ENCODE peak calls at places on chromosome 7, in four cellular contexts. Q is IMR-90, X is adrenal gland, U is ovary. Z is an unnamed sample.

GRCh38 chr7:37488163-37488759 is 39.6 kb upstream of the ELMO1 start:
- DNase-seq in X (no peak), U (no peak), Q (no peak), Z (no peak)

GRCh38 chr7:50832744-50833143 is 50.0 kb upstream of the GRB10 start:
- DNase-seq in U (no peak), Q (peak), X (no peak), Z (peak)

GRCh38 chr7:33926535-33926934 is 21.2 kb downstream of the BMPER start:
- DNase-seq in X (peak), Q (peak), U (no peak), Z (no peak)

GRCh38 chr7:42025635-42026375 is 211.2 kb downstream of the GLI3 start:
- DNase-seq in U (no peak), Q (no peak), X (no peak), Z (peak)

GRCh38 chr7:16951483-16952080 is 69.8 kb upstream of the AGR3 start:
- DNase-seq in X (no peak), Q (no peak), U (no peak), Z (no peak)

GRCh38 chr7:105141068-105141467 is 127.1 kb downstream of the KMT2E start:
- DNase-seq in U (no peak), Q (peak), X (no peak), Z (peak)

GRCh38 chr7:18530224-18531179 is 35.0 kb downstream of the HDAC9 start:
- DNase-seq in Q (no peak), U (no peak), X (no peak), Z (no peak)

GRCh38 chr7:41222704-41223103 is 480.2 kb downstream of the INHBA start:
- DNase-seq in U (no peak), Q (peak), X (no peak), Z (no peak)

GRCh38 chr7:111677848-111678247 is 115.6 kb upstream of the IMMP2L start:
- DNase-seq in U (no peak), X (no peak), Q (no peak), Z (no peak)

GRCh38 chr7:41028591-41028990 is 674.3 kb downstream of the INHBA start:
- DNase-seq in Q (no peak), X (no peak), U (no peak), Z (no peak)

GRCh38 chr7:126529833-126530232 is 722.9 kb downstream of the GRM8 start:
- DNase-seq in U (no peak), Q (no peak), X (no peak), Z (no peak)

GRCh38 chr7:51224811-51225581 is 91.6 kb downstream of the COBL start:
- DNase-seq in X (no peak), U (no peak), Q (no peak), Z (no peak)

GRCh38 chr7:85630904-85631582 is 444.2 kb upstream of the SEMA3D start:
- DNase-seq in Q (peak), X (no peak), U (no peak), Z (no peak)

GRCh38 chr7:80467069-80467468 is 44.8 kb downstream of the GNAT3 start:
- DNase-seq in U (no peak), X (no peak), Q (peak), Z (no peak)

GRCh38 chr7:156177396-156178055 is 365.3 kb upstream of the SHH start:
- DNase-seq in U (no peak), X (no peak), Q (no peak), Z (no peak)

GRCh38 chr7:29106128-29106988 is 40.0 kb downstream of the CPVL start:
- DNase-seq in Q (peak), U (no peak), X (peak), Z (peak)

GRCh38 chr7:102991540-102992214 is 78.9 kb downstream of the LRRC17 start:
- DNase-seq in Q (peak), U (no peak), X (no peak), Z (peak)

GRCh38 chr7:94980418-94981142 is 73.2 kb downstream of the PPP1R9A start:
- DNase-seq in Q (no peak), U (no peak), X (no peak), Z (no peak)

GRCh38 chr7:80134536-80135305 is at the start of gene GNAI1:
- DNase-seq in U (peak), Q (peak), X (peak), Z (peak)

GRCh38 chr7:81583882-81584533 is 185.8 kb downstream of the HGF start:
- DNase-seq in X (no peak), U (no peak), Q (no peak), Z (peak)

GRCh38 chr7:1561036-1561940 is 5.3 kb upstream of the TMEM184A start:
- DNase-seq in Q (no peak), X (no peak), U (peak), Z (no peak)

GRCh38 chr7:805261-805660 is 27.0 kb upstream of the SUN1 start:
- DNase-seq in Q (no peak), U (peak), X (no peak), Z (no peak)

GRCh38 chr7:41097501-41097900 is 605.4 kb downstream of the INHBA start:
- DNase-seq in Q (peak), X (no peak), U (no peak), Z (no peak)

GRCh38 chr7:32400676-32401075 is 89.5 kb downstream of the LSM5 start:
- DNase-seq in X (no peak), U (no peak), Q (no peak), Z (no peak)

GRCh38 chr7:7920481-7920880 is 48.1 kb upstream of the GLCCI1 start:
- DNase-seq in Q (no peak), U (no peak), X (no peak), Z (no peak)

GRCh38 chr7:148720472-148720871 is 21.8 kb downstream of the CUL1 start:
- DNase-seq in Q (no peak), X (no peak), U (no peak), Z (no peak)

GRCh38 chr7:34260282-34260681 is 354.9 kb downstream of the BMPER start:
- DNase-seq in U (no peak), X (no peak), Q (peak), Z (peak)

GRCh38 chr7:106652092-106652491 is 8.9 kb downstream of the CCDC71L start:
- DNase-seq in U (no peak), X (no peak), Q (no peak), Z (no peak)
- TF ChIP-seq POLR2A in U (no peak), X (no peak), Q (no peak), Z (no peak)

DNA sequence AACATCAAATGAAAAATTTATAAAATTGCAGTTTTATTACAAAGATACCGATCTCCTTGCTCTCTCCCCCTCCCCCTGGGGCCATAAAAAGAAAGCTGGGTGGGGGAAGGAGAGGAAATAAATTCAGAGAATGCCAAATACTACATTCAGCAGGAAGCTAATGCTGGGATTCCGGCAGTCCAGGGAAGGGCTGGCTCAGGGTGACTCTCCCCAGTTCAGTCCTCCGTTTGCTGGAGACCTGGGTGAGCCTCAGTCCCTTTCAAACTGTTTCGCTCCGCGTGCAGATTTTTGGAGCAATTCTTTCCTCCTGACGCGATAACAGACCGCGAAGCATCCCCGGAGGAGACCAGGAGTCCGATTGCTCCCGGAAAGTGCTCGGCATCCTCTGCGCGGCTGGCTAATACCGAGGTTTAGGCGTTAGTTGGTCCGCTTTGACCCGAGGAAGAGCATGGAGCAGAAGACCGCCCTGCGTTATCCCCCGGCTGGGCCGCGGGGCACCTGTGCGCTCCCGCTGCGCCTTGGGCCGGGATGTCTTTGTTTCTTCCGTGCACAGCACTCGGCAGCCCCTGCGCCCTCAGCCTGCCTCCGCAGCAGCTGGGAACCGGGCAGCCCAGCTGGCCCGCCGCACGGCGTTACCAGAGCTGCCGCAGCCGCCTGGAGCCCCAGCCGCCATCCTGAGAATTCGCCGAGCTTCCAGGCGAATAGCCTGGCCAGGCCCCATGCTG is 3.9 kb upstream of the HOXA2 start:
- DNase-seq in Q (peak), U (no peak), X (no peak), Z (no peak)
- TF ChIP-seq POLR2A in Q (peak), U (no peak), X (no peak), Z (no peak)

GRCh38 chr7:93219877-93220276 is 6.4 kb downstream of the HEPACAM2 start:
- DNase-seq in X (no peak), Q (no peak), U (no peak), Z (no peak)

GRCh38 chr7:93218997-93219827 is 7.1 kb downstream of the HEPACAM2 start:
- DNase-seq in U (no peak), X (no peak), Q (no peak), Z (no peak)
- TF ChIP-seq POLR2A in U (no peak), X (no peak), Q (no peak), Z (no peak)

GRCh38 chr7:130379551-130380120 is 658 bp upstream of the CPA1 start:
- DNase-seq in Q (no peak), U (no peak), X (no peak), Z (no peak)

GRCh38 chr7:130380861-130381455 is 664 bp downstream of the CPA1 start:
- DNase-seq in Q (no peak), X (no peak), U (no peak), Z (no peak)

GRCh38 chr7:130379019-130379418 is 1.3 kb upstream of the CPA1 start:
- DNase-seq in X (no peak), U (no peak), Q (no peak), Z (no peak)

GRCh38 chr7:130381468-130382312 is 1.4 kb downstream of the CPA1 start:
- DNase-seq in U (no peak), X (no peak), Q (no peak), Z (no peak)

GRCh38 chr7:130380121-130380860 is at the start of gene CPA1:
- DNase-seq in U (no peak), X (no peak), Q (no peak), Z (no peak)
- TF ChIP-seq POLR2A in U (no peak), X (no peak), Q (no peak), Z (no peak)

GRCh38 chr7:100675581-100676350 is 2.2 kb downstream of the GNB2 start:
- DNase-seq in Q (peak), X (peak), U (peak), Z (peak)
- TF ChIP-seq POLR2A in Q (no peak), X (no peak), U (no peak), Z (no peak)